ENCODE peak calls at places on chromosomes 11 and 22, in six cellular contexts. I is AG10803, C is MM.1S, U is H1, P is uterus, S is left ventricle myocardium inferior. R is an unnamed sample.

GRCh38 chr22:38505595-38506117 is 455 bp downstream of the DDX17 start:
- DNase-seq in I (peak), C (peak), S (peak), P (peak), U (no peak), R (no peak)

GRCh38 chr22:19784396-19785175 is 24.0 kb downstream of the TBX1 start:
- DNase-seq in S (no peak), P (no peak), C (no peak), I (no peak), U (no peak), R (no peak)

GRCh38 chr11:126350811-126351210 is 4.7 kb upstream of the ST3GAL4 start:
- DNase-seq in U (no peak), S (no peak), P (no peak), C (no peak), I (no peak), R (no peak)

GRCh38 chr11:109914809-109915653 is 178.2 kb upstream of the ZC3H12C start:
- DNase-seq in I (peak), P (no peak), S (no peak), C (no peak), U (no peak), R (no peak)

GRCh38 chr11:108278954-108279353 is 56.1 kb downstream of the ATM start:
- DNase-seq in C (no peak), S (no peak), I (no peak), P (no peak), U (no peak), R (no peak)

GRCh38 chr22:20779014-20779812 is 5.3 kb downstream of the SERPIND1 start:
- DNase-seq in C (no peak), S (no peak), I (no peak), U (no peak), P (peak), R (no peak)

GRCh38 chr11:64655901-64656601 is 65.0 kb downstream of the SLC22A12 start:
- DNase-seq in U (no peak), I (peak), C (no peak), S (no peak), P (no peak), R (no peak)

GRCh38 chr11:8256271-8257002 is 7.2 kb downstream of the LMO1 start:
- DNase-seq in P (no peak), U (peak), C (no peak), S (no peak), I (no peak), R (no peak)

GRCh38 chr22:18998998-18999397 is 62.9 kb upstream of the PRODH start:
- DNase-seq in U (peak), C (no peak), S (no peak), P (no peak), I (no peak), R (no peak)

GRCh38 chr11:73995731-73996130 is 13.1 kb upstream of the UCP2 start:
- DNase-seq in S (no peak), P (no peak), U (no peak), C (no peak), I (no peak), R (no peak)

GRCh38 chr11:92098172-92098571 is 126.4 kb upstream of the FAT3 start:
- DNase-seq in U (no peak), C (no peak), P (no peak), S (no peak), I (no peak), R (no peak)

GRCh38 chr11:70020336-70021214 is 57.5 kb upstream of the ANO1 start:
- DNase-seq in C (no peak), S (peak), P (no peak), U (no peak), I (no peak), R (no peak)

GRCh38 chr11:114367244-114367957 is 32.9 kb downstream of the C11orf71 start:
- DNase-seq in C (no peak), U (no peak), P (no peak), S (no peak), I (no peak), R (no peak)

GRCh38 chr11:47539681-47540039 is 13.3 kb downstream of the CELF1 start:
- DNase-seq in C (no peak), U (no peak), I (no peak), P (no peak), S (no peak), R (no peak)

GRCh38 chr11:107123022-107123421 is 104.7 kb upstream of the GUCY1A2 start:
- DNase-seq in C (no peak), I (no peak), P (no peak), S (no peak), U (no peak), R (no peak)

GRCh38 chr11:76207642-76208378 is 1.5 kb upstream of the WNT11 start:
- DNase-seq in C (peak), P (peak), I (peak), U (peak), S (peak), R (no peak)

GRCh38 chr11:78952866-78953265 is 378.2 kb upstream of the NARS2 start:
- DNase-seq in S (no peak), C (no peak), U (no peak), I (no peak), P (no peak), R (no peak)

GRCh38 chr11:110095554-110095953 is 2.4 kb downstream of the ZC3H12C start:
- DNase-seq in P (no peak), U (no peak), I (no peak), C (no peak), S (no peak), R (no peak)

GRCh38 chr22:37431811-37432707 is 4.8 kb upstream of the ELFN2 start:
- DNase-seq in C (no peak), S (no peak), I (peak), P (no peak), U (no peak), R (no peak)

GRCh38 chr22:50548046-50548912 is 2.6 kb downstream of the KLHDC7B start:
- DNase-seq in I (no peak), U (peak), P (no peak), S (no peak), C (no peak), R (no peak)

GRCh38 chr11:123762422-123762821 is 8.1 kb upstream of the OR6X1 start:
- DNase-seq in I (no peak), C (no peak), P (no peak), S (no peak), U (no peak), R (no peak)

GRCh38 chr11:70906101-70906500 is 346.3 kb downstream of the SHANK2 start:
- DNase-seq in U (no peak), S (no peak), P (no peak), I (no peak), C (no peak), R (no peak)

GRCh38 chr11:69374110-69374981 is 80.4 kb downstream of the MYEOV start:
- DNase-seq in P (peak), U (peak), S (peak), I (no peak), C (no peak), R (no peak)

DNA sequence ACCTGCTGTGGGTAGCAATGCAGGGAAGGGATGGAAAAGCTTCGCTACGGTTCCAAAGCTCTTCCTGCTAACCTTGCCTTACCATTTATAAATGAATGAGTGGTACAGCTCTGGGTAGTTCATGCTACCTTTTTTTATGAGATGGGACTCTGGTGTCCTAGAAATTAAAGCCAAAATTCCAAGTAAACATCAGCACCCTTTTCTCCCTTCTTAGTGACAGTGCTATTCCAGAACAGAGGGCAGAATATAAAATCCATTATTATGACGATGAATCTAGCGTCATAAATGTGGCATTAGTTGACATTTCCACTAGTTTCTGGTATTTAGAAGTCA is 447 bp upstream of the SVIP start:
- DNase-seq in S (no peak), I (no peak), U (no peak), P (no peak), C (no peak), R (no peak)
- H3K4me3 ChIP-seq in S (peak), I (peak), U (no peak), P (peak), C (peak), R (peak)

DNA sequence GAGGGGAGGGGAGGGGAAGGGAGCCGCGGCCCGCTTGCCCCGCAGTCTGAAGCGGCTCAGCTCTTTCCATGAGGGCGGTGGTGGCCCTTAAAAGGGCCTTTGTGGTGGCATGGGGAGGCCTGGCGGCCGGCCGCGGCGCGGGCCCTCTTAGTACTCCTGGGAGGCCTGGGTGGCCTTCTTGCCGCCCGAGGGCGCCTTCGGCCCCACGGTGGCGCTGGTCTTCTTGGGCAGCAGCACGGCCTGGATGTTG is 6.9 kb downstream of the DPAGT1 start:
- DNase-seq in P (peak), S (peak), C (peak), I (peak), U (no peak), R (no peak)
- TF ChIP-seq CTCF in P (peak), S (peak), C (peak), I (peak), U (peak), R (peak)

DNA sequence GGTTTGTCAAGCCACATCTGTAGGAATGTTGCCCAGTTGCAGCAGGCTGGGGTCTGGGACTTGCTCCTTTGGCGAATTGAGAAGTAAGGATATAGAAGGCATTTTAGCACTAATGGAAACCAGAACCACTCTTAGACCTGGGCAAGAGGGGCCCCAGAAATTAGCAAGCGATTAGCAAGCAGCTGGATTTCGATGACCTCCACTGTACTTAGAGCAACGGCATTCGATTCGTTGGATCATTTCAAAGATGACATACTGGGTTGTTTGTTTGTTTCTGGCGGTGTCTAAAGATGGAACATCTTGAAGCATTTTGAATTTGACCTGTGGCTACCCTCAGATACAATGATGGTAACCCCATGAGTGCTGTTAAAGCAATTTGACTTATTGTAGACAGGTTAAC is 1.2 kb upstream of the CDPF1 start:
- DNase-seq in C (no peak), P (no peak), S (no peak), U (no peak), I (peak), R (no peak)
- H3K4me3 ChIP-seq in C (peak), P (no peak), S (peak), U (no peak), I (peak), R (peak)

GRCh38 chr11:117094776-117095175 is 3.5 kb downstream of the SIK3 start:
- DNase-seq in P (no peak), C (no peak), U (no peak), S (no peak), I (peak), R (no peak)

GRCh38 chr11:117097567-117098268 is 510 bp downstream of the SIK3 start:
- DNase-seq in C (peak), U (peak), S (peak), P (peak), I (peak), R (no peak)

GRCh38 chr11:117096973-117097566 is 1.2 kb downstream of the SIK3 start:
- DNase-seq in P (no peak), C (no peak), U (no peak), I (no peak), S (no peak), R (no peak)

GRCh38 chr11:117095301-117096139 is 2.7 kb downstream of the SIK3 start:
- DNase-seq in I (peak), S (no peak), P (no peak), C (no peak), U (no peak), R (no peak)

GRCh38 chr11:117096140-117096972 is 1.9 kb downstream of the SIK3 start:
- DNase-seq in S (no peak), I (no peak), U (peak), C (peak), P (no peak), R (no peak)
- TF ChIP-seq CTCF in S (no peak), I (peak), U (peak), C (peak), P (no peak), R (no peak)